ENCODE peak calls at places on chromosomes 7 and 10, in nine cellular contexts. U is left ventricle myocardium inferior, I is adrenal gland, F is psoas muscle, C is transverse colon, S is ovary, N is WERI-Rb-1, D is substantia nigra, B is mesendoderm. K is an unnamed sample.

GRCh38 chr7:143385891-143386781 is 5.0 kb downstream of the ZYX start:
- DNase-seq in U (no peak), I (no peak), F (peak), C (no peak), S (no peak), N (no peak), D (no peak), B (no peak), K (no peak)

GRCh38 chr7:27147211-27148030 is at the start of gene HOXA6:
- DNase-seq in U (no peak), I (peak), F (peak), C (peak), S (no peak), N (peak), D (no peak), B (no peak), K (no peak)

GRCh38 chr7:113113912-113114311 is 4.4 kb downstream of the SMIM30 start:
- DNase-seq in U (no peak), I (peak), F (no peak), C (no peak), S (no peak), N (peak), D (no peak), B (peak), K (peak)

GRCh38 chr7:27176962-27177794 is 3.1 kb upstream of the HOXA10 start:
- DNase-seq in U (peak), I (peak), F (peak), C (peak), S (no peak), N (peak), D (no peak), B (no peak), K (no peak)

GRCh38 chr7:13778967-13779366 is 210.5 kb downstream of the ETV1 start:
- DNase-seq in U (no peak), I (no peak), F (no peak), C (no peak), S (no peak), N (no peak), D (no peak), B (no peak), K (no peak)

GRCh38 chr10:128927389-128927788 is 539.7 kb upstream of the MGMT start:
- DNase-seq in U (no peak), I (no peak), F (no peak), C (no peak), S (no peak), N (no peak), D (no peak), B (no peak), K (no peak)

GRCh38 chr7:28068811-28069216 is 111.8 kb downstream of the JAZF1 start:
- DNase-seq in U (no peak), I (no peak), F (no peak), C (no peak), S (no peak), N (no peak), D (no peak), B (no peak), K (no peak)

GRCh38 chr7:129433823-129434171 is 435 bp upstream of the STRIP2 start:
- DNase-seq in U (no peak), I (no peak), F (no peak), C (no peak), S (no peak), N (no peak), D (no peak), B (peak), K (no peak)

GRCh38 chr10:97127960-97128850 is 57.6 kb downstream of the SLIT1 start:
- DNase-seq in U (no peak), I (peak), F (no peak), C (no peak), S (no peak), N (no peak), D (no peak), B (no peak), K (peak)

GRCh38 chr10:95408148-95408930 is 117.5 kb upstream of the PDLIM1 start:
- DNase-seq in U (no peak), I (no peak), F (no peak), C (no peak), S (no peak), N (no peak), D (no peak), B (no peak), K (no peak)

GRCh38 chr7:158501300-158502067 is 86.1 kb downstream of the PTPRN2 start:
- DNase-seq in U (no peak), I (no peak), F (no peak), C (no peak), S (no peak), N (no peak), D (no peak), B (no peak), K (no peak)

GRCh38 chr7:29988391-29989256 is 977 bp downstream of the SCRN1 start:
- DNase-seq in U (peak), I (peak), F (peak), C (peak), S (peak), N (peak), D (peak), B (peak), K (peak)

GRCh38 chr7:128743112-128743772 is 4.1 kb downstream of the CALU start:
- DNase-seq in U (no peak), I (no peak), F (no peak), C (no peak), S (no peak), N (no peak), D (no peak), B (no peak), K (no peak)

GRCh38 chr7:20075992-20076813 is 141.0 kb downstream of the MACC1 start:
- DNase-seq in U (no peak), I (no peak), F (no peak), C (no peak), S (no peak), N (no peak), D (no peak), B (no peak), K (no peak)

GRCh38 chr7:41731486-41732278 is 28.8 kb upstream of the INHBA start:
- DNase-seq in U (no peak), I (no peak), F (no peak), C (no peak), S (no peak), N (no peak), D (no peak), B (no peak), K (no peak)

GRCh38 chr7:111390000-111390399 is 172.3 kb downstream of the IMMP2L start:
- DNase-seq in U (no peak), I (no peak), F (no peak), C (no peak), S (no peak), N (no peak), D (no peak), B (no peak), K (peak)

GRCh38 chr10:48412081-48412480 is 105.6 kb downstream of the MAPK8 start:
- DNase-seq in U (no peak), I (no peak), F (no peak), C (no peak), S (no peak), N (no peak), D (no peak), B (no peak), K (no peak)

GRCh38 chr7:123220396-123220795 is 20.6 kb upstream of the SLC13A1 start:
- DNase-seq in U (no peak), I (peak), F (no peak), C (no peak), S (no peak), N (no peak), D (no peak), B (no peak), K (no peak)

GRCh38 chr10:19638173-19638872 is 177.9 kb upstream of the PLXDC2 start:
- DNase-seq in U (no peak), I (peak), F (no peak), C (no peak), S (no peak), N (no peak), D (no peak), B (no peak), K (peak)

GRCh38 chr10:64952042-64952441 is 1430.8 kb downstream of the REEP3 start:
- DNase-seq in U (no peak), I (no peak), F (no peak), C (no peak), S (no peak), N (no peak), D (no peak), B (no peak), K (no peak)

GRCh38 chr7:51647931-51648351 is 331.3 kb upstream of the COBL start:
- DNase-seq in U (no peak), I (peak), F (no peak), C (peak), S (peak), N (peak), D (peak), B (no peak), K (peak)

GRCh38 chr7:1697499-1698125 is 27.5 kb downstream of the ELFN1 start:
- DNase-seq in U (no peak), I (peak), F (peak), C (no peak), S (no peak), N (no peak), D (no peak), B (no peak), K (no peak)

GRCh38 chr7:24572421-24573007 is 738 bp upstream of the PALS2 start:
- DNase-seq in U (no peak), I (peak), F (peak), C (peak), S (peak), N (peak), D (peak), B (no peak), K (peak)

GRCh38 chr7:43308913-43309789 is 196.7 kb downstream of the HECW1 start:
- DNase-seq in U (no peak), I (no peak), F (no peak), C (no peak), S (no peak), N (no peak), D (no peak), B (no peak), K (no peak)

GRCh38 chr7:148527717-148528168 is 62.8 kb upstream of the C7orf33 start:
- DNase-seq in U (peak), I (peak), F (peak), C (peak), S (peak), N (peak), D (no peak), B (peak), K (peak)

GRCh38 chr10:73625004-73625883 is 16.0 kb downstream of the MYOZ1 start:
- DNase-seq in U (peak), I (no peak), F (no peak), C (peak), S (peak), N (peak), D (peak), B (peak), K (peak)

GRCh38 chr10:70652761-70653657 is 19.3 kb upstream of the ADAMTS14 start:
- DNase-seq in U (peak), I (no peak), F (peak), C (no peak), S (no peak), N (no peak), D (no peak), B (no peak), K (peak)

GRCh38 chr7:25124485-25125136 is 449 bp downstream of the CYCS start:
- DNase-seq in U (no peak), I (no peak), F (no peak), C (no peak), S (peak), N (peak), D (no peak), B (peak), K (no peak)

GRCh38 chr7:130345725-130346124 is 1.1 kb downstream of the CPA5 start:
- DNase-seq in U (no peak), I (no peak), F (no peak), C (no peak), S (no peak), N (no peak), D (no peak), B (no peak), K (no peak)

GRCh38 chr7:7720193-7720592 is 1.8 kb upstream of the RPA3 start:
- DNase-seq in U (no peak), I (no peak), F (no peak), C (no peak), S (no peak), N (no peak), D (no peak), B (no peak), K (peak)

GRCh38 chr7:218896-219580 is 26.7 kb downstream of the FAM20C start:
- DNase-seq in U (no peak), I (no peak), F (no peak), C (no peak), S (no peak), N (no peak), D (no peak), B (no peak), K (no peak)

GRCh38 chr10:114362831-114363355 is 41.4 kb downstream of the AFAP1L2 start:
- DNase-seq in U (no peak), I (no peak), F (no peak), C (no peak), S (no peak), N (no peak), D (no peak), B (no peak), K (peak)

GRCh38 chr10:114359041-114359952 is 45.0 kb downstream of the AFAP1L2 start:
- DNase-seq in U (no peak), I (no peak), F (no peak), C (no peak), S (no peak), N (no peak), D (no peak), B (peak), K (peak)

GRCh38 chr10:114356786-114357588 is 47.3 kb downstream of the AFAP1L2 start:
- DNase-seq in U (no peak), I (no peak), F (no peak), C (no peak), S (no peak), N (no peak), D (no peak), B (no peak), K (peak)

GRCh38 chr10:114357591-114357990 is 46.7 kb downstream of the AFAP1L2 start:
- DNase-seq in U (no peak), I (no peak), F (no peak), C (no peak), S (no peak), N (no peak), D (no peak), B (no peak), K (no peak)

GRCh38 chr10:114359953-114360345 is 44.4 kb downstream of the AFAP1L2 start:
- DNase-seq in U (no peak), I (no peak), F (no peak), C (no peak), S (no peak), N (no peak), D (no peak), B (no peak), K (no peak)
- H3K27ac ChIP-seq in U (no peak), I (no peak), F (no peak), C (no peak), S (no peak), N (no peak), D (no peak), B (no peak), K (no peak)

GRCh38 chr7:84041649-84042048 is 152.9 kb downstream of the SEMA3A start:
- DNase-seq in U (no peak), I (no peak), F (no peak), C (no peak), S (no peak), N (no peak), D (no peak), B (no peak), K (no peak)
- H3K27ac ChIP-seq in U (no peak), I (no peak), F (no peak), C (no peak), S (no peak), N (no peak), D (no peak), B (no peak), K (peak)

GRCh38 chr7:100169147-100169850 is 882 bp upstream of the GAL3ST4 start:
- DNase-seq in U (no peak), I (no peak), F (peak), C (no peak), S (no peak), N (no peak), D (no peak), B (no peak), K (no peak)

GRCh38 chr7:100171840-100172239 is 3.4 kb upstream of the GAL3ST4 start:
- DNase-seq in U (no peak), I (peak), F (no peak), C (no peak), S (no peak), N (no peak), D (no peak), B (no peak), K (no peak)

GRCh38 chr7:100167912-100168323 is 499 bp downstream of the GAL3ST4 start:
- DNase-seq in U (no peak), I (no peak), F (peak), C (peak), S (peak), N (no peak), D (no peak), B (peak), K (no peak)

GRCh38 chr7:100171087-100171681 is 2.8 kb upstream of the GAL3ST4 start:
- DNase-seq in U (no peak), I (no peak), F (peak), C (peak), S (no peak), N (no peak), D (no peak), B (peak), K (no peak)

GRCh38 chr7:100170111-100170897 is 1.9 kb upstream of the GAL3ST4 start:
- DNase-seq in U (no peak), I (peak), F (peak), C (no peak), S (no peak), N (no peak), D (no peak), B (no peak), K (no peak)
- H3K27ac ChIP-seq in U (no peak), I (no peak), F (no peak), C (no peak), S (no peak), N (no peak), D (no peak), B (no peak), K (no peak)

DNA sequence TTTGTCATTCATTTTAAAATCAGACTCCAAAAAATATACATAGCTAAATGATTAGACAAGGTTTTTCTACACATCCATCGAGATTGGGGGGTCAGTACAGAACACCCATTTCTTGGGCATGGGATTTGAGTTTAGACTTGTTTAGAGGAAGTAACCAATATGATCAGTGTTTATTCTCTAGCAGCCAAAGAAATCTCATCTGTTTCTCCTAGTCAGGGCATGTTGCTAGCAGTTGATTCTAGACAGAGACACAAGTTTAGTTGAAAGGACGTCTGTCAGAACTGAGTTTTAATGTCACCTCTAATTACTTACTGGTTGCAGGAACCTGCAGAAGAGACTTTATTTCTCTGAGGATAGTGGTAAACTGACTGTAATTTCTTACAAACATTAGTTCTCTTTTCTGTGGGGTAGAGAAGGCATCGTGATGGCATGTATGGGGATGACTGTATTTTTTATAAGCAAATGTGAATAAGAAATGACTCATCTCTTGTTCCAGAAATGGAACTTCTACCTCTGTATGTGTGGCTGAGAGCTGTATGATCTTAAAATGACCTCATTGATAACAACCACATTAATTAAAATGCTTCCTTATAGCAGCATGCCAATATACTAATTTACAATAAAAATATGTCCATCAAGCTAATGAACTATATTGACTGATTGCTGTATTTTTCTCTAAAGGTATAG is 30.6 kb upstream of the RHOBTB1 start:
- DNase-seq in U (no peak), I (no peak), F (no peak), C (no peak), S (no peak), N (no peak), D (no peak), B (no peak), K (no peak)
- H3K27ac ChIP-seq in U (no peak), I (no peak), F (no peak), C (no peak), S (no peak), N (no peak), D (peak), B (no peak), K (no peak)

GRCh38 chr10:88898727-88899126 is 18.7 kb downstream of the STAMBPL1 start:
- DNase-seq in U (no peak), I (no peak), F (no peak), C (no peak), S (no peak), N (no peak), D (no peak), B (no peak), K (no peak)

GRCh38 chr10:88899886-88900285 is 19.8 kb downstream of the STAMBPL1 start:
- DNase-seq in U (no peak), I (no peak), F (no peak), C (no peak), S (no peak), N (no peak), D (no peak), B (no peak), K (no peak)

GRCh38 chr10:88896336-88897018 is 16.4 kb downstream of the STAMBPL1 start:
- DNase-seq in U (no peak), I (no peak), F (no peak), C (peak), S (peak), N (no peak), D (no peak), B (no peak), K (no peak)

GRCh38 chr10:88895252-88895651 is 15.2 kb downstream of the STAMBPL1 start:
- DNase-seq in U (no peak), I (no peak), F (no peak), C (no peak), S (no peak), N (no peak), D (no peak), B (no peak), K (no peak)

DNA sequence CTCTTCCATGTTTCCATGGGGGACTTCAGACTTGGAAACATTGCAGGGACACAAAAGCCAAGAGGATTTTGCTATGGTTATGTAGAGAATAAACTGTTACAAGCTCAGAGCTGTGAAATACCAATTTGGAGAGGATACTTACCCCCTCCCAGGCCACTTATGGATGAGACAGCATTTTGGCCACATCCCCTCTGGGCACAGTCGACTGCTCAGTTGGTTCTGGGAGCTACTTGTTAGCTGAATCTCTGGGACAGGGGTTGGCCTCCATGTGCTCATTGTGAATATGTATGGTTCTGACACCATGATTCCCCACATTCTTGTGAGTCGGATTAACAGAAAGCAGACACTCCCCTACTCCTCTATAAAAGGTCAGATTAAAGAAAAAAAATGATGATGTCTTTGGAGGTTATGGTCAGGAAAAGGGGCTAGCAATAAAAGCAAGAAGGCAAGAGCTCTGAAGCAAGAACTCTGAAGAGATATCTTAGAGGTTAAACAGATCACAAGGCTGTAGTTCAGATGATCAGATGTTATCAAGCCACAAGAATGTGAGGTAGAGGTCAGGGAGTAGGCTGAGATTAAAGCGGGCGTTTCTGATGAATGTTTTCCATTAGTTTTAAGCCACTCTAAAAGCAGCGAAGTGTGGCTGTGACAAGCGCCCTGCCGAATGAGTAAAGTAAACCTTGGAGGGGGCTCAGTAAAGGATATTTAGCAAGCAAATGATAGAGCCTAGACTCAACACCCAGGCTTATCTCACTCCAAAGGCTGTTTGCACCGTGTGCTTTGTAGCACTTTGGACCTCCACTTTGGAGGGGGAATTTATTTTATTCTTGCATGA is 17.2 kb downstream of the STAMBPL1 start:
- DNase-seq in U (no peak), I (no peak), F (no peak), C (peak), S (peak), N (peak), D (no peak), B (peak), K (no peak)
- H3K27ac ChIP-seq in U (peak), I (peak), F (peak), C (peak), S (peak), N (peak), D (no peak), B (no peak), K (no peak)

GRCh38 chr7:144653449-144653848 is 182.4 kb downstream of the TPK1 start:
- DNase-seq in U (no peak), I (no peak), F (no peak), C (no peak), S (no peak), N (no peak), D (no peak), B (no peak), K (no peak)

GRCh38 chr7:144649120-144649519 is 186.7 kb downstream of the TPK1 start:
- DNase-seq in U (no peak), I (no peak), F (no peak), C (no peak), S (no peak), N (no peak), D (no peak), B (no peak), K (no peak)

GRCh38 chr7:144650439-144650838 is 185.4 kb downstream of the TPK1 start:
- DNase-seq in U (no peak), I (no peak), F (peak), C (no peak), S (no peak), N (no peak), D (no peak), B (no peak), K (no peak)
- H3K27ac ChIP-seq in U (no peak), I (no peak), F (no peak), C (no peak), S (no peak), N (no peak), D (no peak), B (no peak), K (no peak)